ENCODE peak calls at places on chromosomes 3 and 15, in seven cellular contexts. R is GM12878, I is H1, F is K562, J is HCT116, K is endothelial cell of umbilical vein, A is HepG2. G is an unnamed sample.
A peak's percentile ranks its signal among the peaks of the same experiment; 100 is the strongest.

GRCh38 chr15:90067181-90067952 is 34.9 kb downstream of the IDH2 start:
- DNase-seq in R (no peak), I (no peak), F (no peak), J (no peak), K (no peak), A (no peak), G (no peak)

GRCh38 chr3:132285620-132285945 is 31.6 kb upstream of the ACP3 start:
- DNase-seq in R (no peak), I (no peak), F (no peak), J (no peak), K (no peak), A (no peak), G (peak; percentile 51)

GRCh38 chr3:166195808-166196207 is 358.6 kb upstream of the BCHE start:
- DNase-seq in R (no peak), I (no peak), F (no peak), J (no peak), K (no peak), A (no peak), G (no peak)

GRCh38 chr3:127717357-127718243 is 44.8 kb downstream of the ABTB1 start:
- DNase-seq in R (no peak), I (no peak), F (no peak), J (no peak), K (no peak), A (no peak), G (no peak)

GRCh38 chr15:42581272-42581730 is 5.9 kb downstream of the STARD9 start:
- DNase-seq in R (no peak), I (peak; percentile 84), F (peak; percentile 83), J (no peak), K (peak; percentile 87), A (peak; percentile 62), G (peak; percentile 95)

GRCh38 chr3:16978234-16978920 is 93.6 kb downstream of the PLCL2 start:
- DNase-seq in R (no peak), I (no peak), F (no peak), J (no peak), K (no peak), A (no peak), G (no peak)

GRCh38 chr3:61894988-61895935 is 333.9 kb downstream of the PTPRG start:
- DNase-seq in R (peak; percentile 87), I (no peak), F (peak; percentile 10), J (peak; percentile 95), K (peak; percentile 93), A (peak; percentile 12), G (peak; percentile 66)

GRCh38 chr3:179991104-179991503 is 45.6 kb downstream of the PEX5L start:
- DNase-seq in R (no peak), I (no peak), F (no peak), J (no peak), K (no peak), A (no peak), G (no peak)

GRCh38 chr3:156509209-156510174 is 45.4 kb downstream of the SSR3 start:
- DNase-seq in R (no peak), I (no peak), F (peak; percentile 57), J (peak; percentile 37), K (peak; percentile 80), A (peak; percentile 18), G (peak; percentile 85)

GRCh38 chr15:44296625-44297524 is 8.4 kb downstream of the GOLM2 start:
- DNase-seq in R (no peak), I (no peak), F (peak; percentile 87), J (peak; percentile 40), K (peak; percentile 18), A (peak; percentile 5), G (peak; percentile 33)

GRCh38 chr15:92806763-92807162 is 93.4 kb upstream of the CHD2 start:
- DNase-seq in R (no peak), I (no peak), F (no peak), J (no peak), K (no peak), A (no peak), G (no peak)

GRCh38 chr15:33956397-33956796 is 11.9 kb upstream of the CHRM5 start:
- DNase-seq in R (no peak), I (no peak), F (peak; percentile 15), J (no peak), K (peak; percentile 31), A (no peak), G (no peak)

GRCh38 chr3:50370594-50370993 is 11.3 kb upstream of the TMEM115 start:
- DNase-seq in R (no peak), I (no peak), F (peak; percentile 73), J (no peak), K (peak; percentile 52), A (no peak), G (peak; percentile 56)

GRCh38 chr15:66766282-66767228 is 64.5 kb downstream of the SMAD6 start:
- DNase-seq in R (no peak), I (no peak), F (no peak), J (no peak), K (no peak), A (no peak), G (no peak)

GRCh38 chr3:133914839-133915600 is 19.3 kb upstream of the RAB6B start:
- DNase-seq in R (no peak), I (no peak), F (no peak), J (no peak), K (no peak), A (no peak), G (no peak)

GRCh38 chr3:23244642-23245041 is 41.5 kb downstream of the UBE2E2 start:
- DNase-seq in R (no peak), I (no peak), F (no peak), J (no peak), K (no peak), A (no peak), G (no peak)

GRCh38 chr3:115624898-115625297 is 1.6 kb downstream of the GAP43 start:
- DNase-seq in R (no peak), I (no peak), F (no peak), J (no peak), K (no peak), A (no peak), G (peak; percentile 48)

GRCh38 chr3:189369636-189370035 is 197.9 kb downstream of the TPRG1 start:
- DNase-seq in R (no peak), I (no peak), F (no peak), J (no peak), K (no peak), A (no peak), G (no peak)

GRCh38 chr3:9970020-9970652 is 16.5 kb downstream of the EMC3 start:
- DNase-seq in R (no peak), I (no peak), F (no peak), J (no peak), K (peak; percentile 43), A (no peak), G (no peak)

GRCh38 chr3:146283796-146284485 is 33.0 kb upstream of the PLSCR4 start:
- DNase-seq in R (no peak), I (no peak), F (no peak), J (no peak), K (no peak), A (peak; percentile 38), G (no peak)

GRCh38 chr15:61195116-61196002 is 33.7 kb downstream of the RORA start:
- DNase-seq in R (peak; percentile 7), I (no peak), F (peak; percentile 60), J (peak; percentile 26), K (peak; percentile 49), A (peak; percentile 23), G (peak; percentile 72)

GRCh38 chr3:59812188-59812587 is 762.4 kb upstream of the CFAP20DC start:
- DNase-seq in R (no peak), I (no peak), F (no peak), J (no peak), K (no peak), A (no peak), G (no peak)

GRCh38 chr3:59809750-59810444 is 760.1 kb upstream of the CFAP20DC start:
- DNase-seq in R (no peak), I (no peak), F (no peak), J (no peak), K (no peak), A (no peak), G (peak; percentile 61)

GRCh38 chr3:59808431-59808830 is 758.6 kb upstream of the CFAP20DC start:
- DNase-seq in R (no peak), I (no peak), F (no peak), J (no peak), K (no peak), A (no peak), G (no peak)

GRCh38 chr3:59812778-59813558 is 763.1 kb upstream of the CFAP20DC start:
- DNase-seq in R (no peak), I (no peak), F (no peak), J (no peak), K (no peak), A (no peak), G (peak; percentile 47)

GRCh38 chr3:59809016-59809415 is 759.2 kb upstream of the CFAP20DC start:
- DNase-seq in R (no peak), I (no peak), F (no peak), J (no peak), K (no peak), A (no peak), G (no peak)
- TF ChIP-seq POLR2AphosphoS5 in R (no peak), I (no peak), F (no peak), J (no peak), K (no peak), A (no peak), G (no peak)

GRCh38 chr3:188083011-188083410 is 70.9 kb upstream of the LPP start:
- DNase-seq in R (no peak), I (no peak), F (no peak), J (no peak), K (no peak), A (peak; percentile 75), G (no peak)
- H3K4me2 ChIP-seq in R (no peak overlapping the region), I (no peak overlapping the region), F (no peak overlapping the region), J (no peak overlapping the region), K (no peak overlapping the region), A (peak overlapping the region; percentile 3), G (no peak overlapping the region)

DNA sequence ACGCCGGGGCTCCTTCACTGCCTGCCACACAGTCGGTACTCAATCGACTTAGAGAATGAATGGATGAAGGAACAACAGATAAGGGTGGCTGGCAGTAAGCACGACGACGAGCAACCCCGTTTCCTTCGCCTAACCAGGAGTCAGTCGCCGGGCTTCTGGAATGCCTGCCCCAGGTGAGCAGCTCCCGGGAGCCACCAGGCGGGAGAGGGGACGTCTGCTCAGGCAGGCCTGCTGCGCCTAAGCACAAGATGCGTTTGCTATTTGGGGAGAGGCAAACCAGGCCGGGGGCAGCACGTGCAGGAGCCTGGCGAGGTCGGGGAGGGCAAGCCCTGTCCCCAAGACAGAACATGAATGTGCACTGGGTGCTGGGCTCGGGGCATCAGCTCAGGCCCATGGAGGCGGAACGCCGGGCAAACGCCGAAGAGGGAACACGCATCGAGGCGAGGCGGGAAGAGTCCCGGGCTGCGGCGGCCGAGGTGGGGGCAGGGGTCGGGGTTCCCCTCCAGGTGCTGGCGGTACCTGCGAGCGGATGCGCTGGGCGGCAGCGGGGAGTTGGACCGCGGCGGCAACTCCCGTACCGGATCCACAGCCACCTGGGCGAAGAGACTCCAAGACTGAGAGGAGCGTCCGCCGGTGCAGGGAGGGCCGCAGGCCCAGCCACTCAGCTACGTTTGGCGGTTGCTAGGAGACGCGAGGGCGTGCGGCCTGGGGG is at the start of gene CFAP92:
- DNase-seq in R (no peak), I (peak; percentile 96), F (peak; percentile 79), J (peak; percentile 23), K (no peak), A (no peak), G (peak; percentile 95)
- TF ChIP-seq EZH2 in R (no peak), I (no peak), F (no peak), J (no peak), K (no peak), A (no peak), G (no peak)

GRCh38 chr3:172106989-172107388 is 67.6 kb downstream of the FNDC3B start:
- DNase-seq in R (peak; percentile 70), I (no peak), F (peak; percentile 84), J (no peak), K (no peak), A (no peak), G (no peak)
- TF ChIP-seq POLR2AphosphoS5 in R (no peak), I (no peak), F (no peak), J (no peak), K (no peak), A (no peak), G (no peak)